ENCODE peak calls at places on chromosome 12, in four cellular contexts. K, B, S and D are unnamed samples.

GRCh38 chr12:121089031-121089812 is 43.5 kb upstream of the P2RX7 start:
- DNase-seq in B (no peak), K (peak; percentile 47), S (no peak), D (peak; percentile 18)

GRCh38 chr12:75660805-75661404 is 149.5 kb upstream of the KRR1 start:
- DNase-seq in B (no peak), K (no peak), S (no peak), D (no peak)

GRCh38 chr12:11652351-11653040 is 3.0 kb downstream of the ETV6 start:
- DNase-seq in S (peak; percentile 17), K (no peak), B (no peak), D (no peak)

GRCh38 chr12:49636979-49637378 is 13.6 kb downstream of the PRPF40B start:
- DNase-seq in S (peak; percentile 9), K (peak; percentile 88), B (peak; percentile 81), D (peak; percentile 75)

GRCh38 chr12:39441189-39441962 is 1.5 kb downstream of the KIF21A start:
- DNase-seq in K (no peak), B (no peak), S (no peak), D (no peak)

GRCh38 chr12:16560273-16560672 is 45.7 kb downstream of the LMO3 start:
- DNase-seq in B (no peak), S (no peak), K (no peak), D (no peak)

GRCh38 chr12:23694920-23695319 is 254.6 kb downstream of the SOX5 start:
- DNase-seq in K (no peak), S (no peak), B (no peak), D (no peak)

GRCh38 chr12:19236656-19237055 is 107.1 kb downstream of the PLEKHA5 start:
- DNase-seq in B (no peak), S (no peak), K (no peak), D (no peak)

GRCh38 chr12:30047499-30048262 is 263.9 kb upstream of the TMTC1 start:
- DNase-seq in K (no peak), B (no peak), S (no peak), D (no peak)

GRCh38 chr12:74021937-74022336 is 515.7 kb upstream of the ATXN7L3B start:
- DNase-seq in B (peak; percentile 22), K (peak; percentile 91), S (peak; percentile 71), D (peak; percentile 65)

GRCh38 chr12:59151243-59151642 is 230.9 kb upstream of the LRIG3 start:
- DNase-seq in K (no peak), B (no peak), S (no peak), D (no peak)

GRCh38 chr12:56998981-56999380 is 7.4 kb downstream of the ZBTB39 start:
- DNase-seq in B (no peak), S (no peak), K (no peak), D (peak; percentile 84)

GRCh38 chr12:121668750-121669524 is 517 bp downstream of the MORN3 start:
- DNase-seq in S (no peak), B (peak; percentile 57), K (peak; percentile 83), D (no peak)

GRCh38 chr12:58364389-58365086 is 423.2 kb downstream of the ATP23 start:
- DNase-seq in B (peak; percentile 25), K (peak; percentile 56), S (no peak), D (no peak)

GRCh38 chr12:107607464-107608392 is 77.9 kb upstream of the PWP1 start:
- DNase-seq in B (peak; percentile 86), S (peak; percentile 80), K (peak; percentile 84), D (peak; percentile 73)

GRCh38 chr12:131129839-131130238 is 176.1 kb downstream of the ADGRD1 start:
- DNase-seq in S (peak; percentile 15), K (no peak), B (no peak), D (no peak)

GRCh38 chr12:54341901-54342300 is 17.0 kb downstream of the COPZ1 start:
- DNase-seq in B (no peak), S (no peak), K (no peak), D (no peak)
- H3K4me2 ChIP-seq in B (no peak overlapping the region), S (no peak overlapping the region), K (no peak overlapping the region), D (no peak overlapping the region)

GRCh38 chr12:54432815-54433164 is 13.7 kb upstream of the ITGA5 start:
- DNase-seq in S (no peak), B (no peak), K (no peak), D (no peak)

GRCh38 chr12:54431911-54432814 is 13.1 kb upstream of the ITGA5 start:
- DNase-seq in B (no peak), K (peak; percentile 99), S (peak; percentile 99), D (no peak)

GRCh38 chr12:54428050-54429013 is 9.3 kb upstream of the ITGA5 start:
- DNase-seq in B (no peak), K (no peak), S (no peak), D (no peak)

GRCh38 chr12:54429014-54429471 is 10.0 kb upstream of the ITGA5 start:
- DNase-seq in K (no peak), S (no peak), B (no peak), D (no peak)

DNA sequence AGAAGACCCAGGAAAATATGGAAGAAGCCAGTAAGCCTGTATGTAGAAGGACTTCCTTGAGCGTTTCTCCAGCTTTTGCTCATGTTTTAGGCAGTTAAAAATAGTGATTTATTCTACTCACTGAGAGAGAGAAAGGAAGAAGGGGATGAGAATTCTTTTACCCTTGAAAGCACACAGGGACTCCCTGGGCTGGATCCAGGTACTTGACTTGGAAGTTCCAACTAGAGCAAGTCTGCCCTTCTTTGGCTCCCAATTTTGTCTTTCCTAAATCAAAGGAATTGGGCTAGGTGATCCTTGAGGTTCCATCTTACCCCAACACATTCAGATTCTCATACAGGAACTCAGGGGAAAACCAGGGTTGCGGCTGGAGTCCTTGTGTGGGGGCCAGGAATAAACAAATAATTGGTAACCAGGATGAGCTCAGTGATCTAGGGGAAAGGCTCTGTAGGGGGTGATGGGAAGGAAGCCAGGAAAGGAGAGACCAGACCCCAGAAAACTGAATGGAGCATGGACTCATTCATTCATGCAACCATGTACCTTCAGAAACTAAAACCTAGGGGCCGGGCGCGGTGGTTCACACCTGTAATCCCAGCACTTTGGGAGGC is 11.5 kb upstream of the ITGA5 start:
- DNase-seq in S (peak; percentile 49), B (no peak), K (no peak), D (no peak)
- H3K27ac ChIP-seq in S (no peak overlapping the region), B (no peak overlapping the region), K (peak overlapping the region; percentile 68), D (no peak overlapping the region)

GRCh38 chr12:125198647-125199046 is 133.4 kb downstream of the AACS start:
- DNase-seq in S (no peak), K (no peak), B (no peak), D (no peak)

GRCh38 chr12:125203145-125203765 is 138.0 kb downstream of the AACS start:
- DNase-seq in B (peak; percentile 65), S (no peak), K (no peak), D (no peak)

GRCh38 chr12:125206757-125207156 is 141.5 kb downstream of the AACS start:
- DNase-seq in K (no peak), B (no peak), S (no peak), D (no peak)

GRCh38 chr12:125201940-125202339 is 136.7 kb downstream of the AACS start:
- DNase-seq in B (no peak), S (no peak), K (no peak), D (no peak)

DNA sequence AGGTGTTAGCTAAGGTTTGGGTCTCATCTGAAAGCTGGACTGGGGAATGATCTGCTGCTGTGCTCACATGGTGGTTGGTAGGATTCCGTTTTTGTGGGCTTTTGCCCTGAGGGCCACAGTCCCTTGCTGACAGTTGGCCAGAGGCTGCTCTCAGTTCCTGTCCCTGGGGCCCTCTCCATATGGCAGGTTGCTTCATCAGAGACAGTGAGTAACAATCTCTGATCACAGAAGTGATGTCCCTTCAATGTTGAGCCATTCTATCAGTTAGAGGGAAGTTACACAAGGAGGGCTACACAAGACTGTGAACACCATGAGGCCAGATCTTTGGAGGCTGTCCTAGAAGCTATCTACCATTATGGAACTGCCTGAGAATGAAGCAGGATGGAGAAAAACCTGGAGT is 137.2 kb downstream of the AACS start:
- DNase-seq in K (no peak), S (no peak), B (no peak), D (no peak)
- H3K4me2 ChIP-seq in K (no peak overlapping the region), S (no peak overlapping the region), B (no peak overlapping the region), D (no peak overlapping the region)

GRCh38 chr12:76863811-76864210 is 15.0 kb downstream of the CSRP2 start:
- DNase-seq in K (peak; percentile 30), S (no peak), B (no peak), D (no peak)

GRCh38 chr12:76864791-76865400 is 13.9 kb downstream of the CSRP2 start:
- DNase-seq in S (no peak), B (no peak), K (no peak), D (peak; percentile 51)

GRCh38 chr12:76863005-76863670 is 15.7 kb downstream of the CSRP2 start:
- DNase-seq in K (no peak), S (peak; percentile 19), B (no peak), D (no peak)

GRCh38 chr12:76866146-76866545 is 12.7 kb downstream of the CSRP2 start:
- DNase-seq in K (no peak), S (no peak), B (no peak), D (no peak)

DNA sequence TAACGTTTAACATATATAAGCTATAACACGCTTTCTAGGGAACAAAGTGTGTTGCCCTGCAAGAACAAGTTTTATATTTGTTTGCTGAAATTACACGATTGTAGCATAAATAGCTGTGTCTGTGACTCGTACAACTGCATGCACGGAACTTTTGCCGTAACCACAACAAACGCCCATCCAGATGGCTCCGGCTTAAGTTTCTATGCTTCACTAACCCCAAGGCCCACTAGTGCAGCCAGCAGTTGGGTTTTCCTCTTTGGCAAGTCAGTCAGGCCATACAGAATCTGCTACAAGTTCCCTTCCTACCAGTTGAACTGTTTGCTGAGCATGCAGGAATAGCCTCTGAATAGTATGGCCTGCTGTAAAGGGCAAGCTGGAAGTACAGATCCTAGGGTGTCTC is 12.1 kb downstream of the CSRP2 start:
- DNase-seq in K (no peak), B (no peak), S (no peak), D (no peak)
- H3K27ac ChIP-seq in K (no peak overlapping the region), B (no peak overlapping the region), S (no peak overlapping the region), D (no peak overlapping the region)